ENCODE peak calls at places on chromosome 11, in four cellular contexts. Y is fibroblast of lung, Z is prostate gland, N is tibial nerve. T is an unnamed sample.

GRCh38 chr11:61928606-61929005 is 11.2 kb upstream of the RAB3IL1 start:
- DNase-seq in N (no peak), Y (peak; percentile 33), Z (no peak), T (no peak)

GRCh38 chr11:101456812-101457211 is 127.0 kb downstream of the TRPC6 start:
- DNase-seq in Y (peak; percentile 64), Z (no peak), N (no peak), T (no peak)

GRCh38 chr11:60915250-60915914 is 1.4 kb downstream of the TMEM109 start:
- DNase-seq in N (peak; percentile 34), Y (peak; percentile 62), Z (peak; percentile 77), T (no peak)

GRCh38 chr11:96342131-96342970 is 644 bp downstream of the MAML2 start:
- DNase-seq in Z (no peak), Y (peak; percentile 55), N (no peak), T (no peak)

GRCh38 chr11:674406-674805 is 20.6 kb downstream of the DEAF1 start:
- DNase-seq in N (no peak), Y (no peak), Z (no peak), T (no peak)

GRCh38 chr11:19962795-19963163 is 197.5 kb downstream of the DBX1 start:
- DNase-seq in Y (peak; percentile 95), N (no peak), Z (no peak), T (no peak)

GRCh38 chr11:116736763-116737162 is 36.0 kb downstream of the BUD13 start:
- DNase-seq in N (no peak), Z (no peak), Y (no peak), T (no peak)

GRCh38 chr11:27362749-27363575 is at the start of gene CCDC34:
- DNase-seq in N (peak; percentile 79), Y (peak; percentile 91), Z (peak; percentile 88), T (peak; percentile 43)

GRCh38 chr11:110075822-110076208 is 17.4 kb upstream of the ZC3H12C start:
- DNase-seq in Y (no peak), Z (no peak), N (no peak), T (no peak)

GRCh38 chr11:125258626-125259025 is 94.1 kb downstream of the PKNOX2 start:
- DNase-seq in Z (no peak), Y (no peak), N (no peak), T (no peak)

GRCh38 chr11:108685419-108686161 is 20.7 kb downstream of the DDX10 start:
- DNase-seq in N (no peak), Z (no peak), Y (no peak), T (no peak)

GRCh38 chr11:64729851-64730382 is 6.9 kb upstream of the NRXN2 start:
- DNase-seq in Z (no peak), N (no peak), Y (no peak), T (no peak)

GRCh38 chr11:57792060-57792541 is 30.5 kb downstream of the CTNND1 start:
- DNase-seq in Y (peak; percentile 42), N (peak; percentile 61), Z (peak; percentile 39), T (no peak)

GRCh38 chr11:6650980-6651379 is 4.6 kb downstream of the DCHS1 start:
- DNase-seq in Y (no peak), Z (no peak), N (no peak), T (no peak)

GRCh38 chr11:128488471-128488870 is 98.9 kb downstream of the ETS1 start:
- DNase-seq in Z (no peak), Y (peak; percentile 96), N (no peak), T (no peak)

GRCh38 chr11:44303401-44303938 is 6.5 kb downstream of the ALX4 start:
- DNase-seq in Y (no peak), Z (no peak), N (no peak), T (no peak)

GRCh38 chr11:3022300-3022967 is 30.3 kb upstream of the NAP1L4 start:
- DNase-seq in Z (no peak), N (no peak), Y (peak; percentile 74), T (no peak)

GRCh38 chr11:64744544-64745218 is 739 bp upstream of the RASGRP2 start:
- DNase-seq in Z (no peak), Y (no peak), N (no peak), T (no peak)

GRCh38 chr11:78539566-78539965 is 35.1 kb downstream of the NARS2 start:
- DNase-seq in Z (no peak), Y (peak; percentile 69), N (no peak), T (no peak)

GRCh38 chr11:86551286-86551685 is 121.1 kb downstream of the ME3 start:
- DNase-seq in Z (peak; percentile 48), Y (peak; percentile 90), N (no peak), T (no peak)

GRCh38 chr11:61516675-61517516 is 8.3 kb downstream of the LRRC10B start:
- DNase-seq in Y (peak; percentile 25), Z (no peak), N (no peak), T (no peak)

GRCh38 chr11:67117667-67118058 is 1.4 kb upstream of the KDM2A start:
- DNase-seq in Y (no peak), Z (no peak), N (no peak), T (peak; percentile 29)

GRCh38 chr11:102293873-102294601 is 23.2 kb upstream of the BIRC3 start:
- DNase-seq in Z (peak; percentile 20), N (no peak), Y (peak; percentile 69), T (no peak)

GRCh38 chr11:86041975-86042378 is 26.9 kb downstream of the PICALM start:
- DNase-seq in Z (peak; percentile 84), Y (peak; percentile 93), N (peak; percentile 39), T (no peak)

GRCh38 chr11:124597661-124598060 is 13.6 kb upstream of the PANX3 start:
- DNase-seq in N (no peak), Z (no peak), Y (no peak), T (no peak)

GRCh38 chr11:13347901-13348300 is 70.3 kb downstream of the BMAL1 start:
- DNase-seq in Y (no peak), N (no peak), Z (no peak), T (no peak)

T was measured in nucleus accumbens.